ENCODE peak calls at places on chromosomes 5 and 9, in four cellular contexts. Y is GM12878, D is K562, X is GM12891. L is an unnamed sample.

GRCh38 chr5:10632110-10632903 is 68.4 kb downstream of the ANKRD33B start:
- DNase-seq in X (peak; percentile 55), Y (peak; percentile 92), D (no peak), L (peak; percentile 96)

GRCh38 chr5:109803854-109804253 is 114.1 kb downstream of the MAN2A1 start:
- DNase-seq in X (no peak), D (no peak), Y (no peak), L (no peak)

GRCh38 chr9:114309096-114309495 is 13.8 kb upstream of the ORM1 start:
- DNase-seq in X (no peak), Y (no peak), D (no peak), L (no peak)

GRCh38 chr5:78806544-78806943 is 158.0 kb upstream of the LHFPL2 start:
- DNase-seq in X (no peak), Y (no peak), D (no peak), L (no peak)

GRCh38 chr5:123089971-123090640 is 1.1 kb downstream of the PRDM6 start:
- DNase-seq in D (no peak), Y (no peak), X (no peak), L (peak; percentile 7)

GRCh38 chr5:7317751-7318150 is 78.2 kb upstream of the ADCY2 start:
- DNase-seq in X (no peak), Y (no peak), D (no peak), L (no peak)

GRCh38 chr5:93582677-93583524 is at the start of gene NR2F1:
- DNase-seq in Y (no peak), D (peak; percentile 51), X (no peak), L (no peak)

GRCh38 chr5:109645591-109646236 is 44.0 kb upstream of the MAN2A1 start:
- DNase-seq in D (no peak), Y (no peak), X (no peak), L (no peak)

GRCh38 chr5:139655727-139656271 is 7.7 kb downstream of the CXXC5 start:
- DNase-seq in Y (no peak), D (no peak), X (no peak), L (no peak)

GRCh38 chr9:114827658-114828360 is 22.0 kb upstream of the TNFSF15 start:
- DNase-seq in Y (no peak), X (no peak), D (no peak), L (no peak)

GRCh38 chr5:98816574-98817222 is 43.2 kb downstream of the RGMB start:
- DNase-seq in Y (no peak), X (no peak), D (no peak), L (no peak)

GRCh38 chr5:61866930-61867329 is 439.1 kb upstream of the KIF2A start:
- DNase-seq in X (no peak), Y (peak; percentile 32), D (peak; percentile 16), L (peak; percentile 1)

GRCh38 chr5:116650544-116650943 is 75.9 kb upstream of the SEMA6A start:
- DNase-seq in X (no peak), Y (no peak), D (no peak), L (no peak)

GRCh38 chr5:149423287-149424268 is 44.5 kb upstream of the IL17B start:
- DNase-seq in X (no peak), D (no peak), Y (no peak), L (no peak)

GRCh38 chr9:128552744-128553221 is 396 bp downstream of the SPTAN1 start:
- DNase-seq in Y (no peak), D (peak; percentile 80), X (no peak), L (peak; percentile 52)

GRCh38 chr5:75351058-75351926 is 14.3 kb downstream of the HMGCR start:
- DNase-seq in Y (no peak), X (no peak), D (no peak), L (no peak)

GRCh38 chr5:15797116-15797515 is 297.1 kb downstream of the FBXL7 start:
- DNase-seq in D (no peak), X (no peak), Y (no peak), L (no peak)

GRCh38 chr9:87863882-87864465 is 18.7 kb upstream of the SPATA31E1 start:
- DNase-seq in D (no peak), X (no peak), Y (no peak), L (no peak)

GRCh38 chr5:89125372-89125771 is 242.4 kb upstream of the MEF2C start:
- DNase-seq in Y (no peak), D (no peak), X (no peak), L (no peak)

GRCh38 chr9:73807956-73808355 is 656.3 kb downstream of the ANXA1 start:
- DNase-seq in D (no peak), X (no peak), Y (no peak), L (no peak)

GRCh38 chr5:162189719-162190118 is 122.1 kb downstream of the GABRG2 start:
- DNase-seq in X (no peak), D (no peak), Y (no peak), L (no peak)

GRCh38 chr5:179605026-179605833 is 18.2 kb downstream of the HNRNPH1 start:
- DNase-seq in X (no peak), D (no peak), Y (no peak), L (no peak)

GRCh38 chr5:116035123-116035522 is 2.9 kb downstream of the ARL14EPL start:
- DNase-seq in X (no peak), D (no peak), Y (no peak), L (no peak)

GRCh38 chr5:155836404-155836803 is 490.6 kb upstream of the SGCD start:
- DNase-seq in Y (no peak), X (no peak), D (no peak), L (no peak)

GRCh38 chr9:8188720-8189407 is 389.3 kb upstream of the DMAC1 start:
- DNase-seq in D (no peak), Y (no peak), X (no peak), L (no peak)

GRCh38 chr9:125961037-125961436 is 213.9 kb downstream of the PBX3 start:
- DNase-seq in D (no peak), X (no peak), Y (no peak), L (peak; percentile 36)

GRCh38 chr5:180786398-180787005 is 16.1 kb downstream of the MGAT1 start:
- DNase-seq in Y (no peak), D (no peak), X (no peak), L (no peak)

GRCh38 chr5:173114536-173114935 is 29.8 kb upstream of the BNIP1 start:
- DNase-seq in D (no peak), Y (no peak), X (no peak), L (no peak)

GRCh38 chr9:136552117-136552685 is 6.4 kb upstream of the NOTCH1 start:
- DNase-seq in D (no peak), X (no peak), Y (no peak), L (peak; percentile 85)

GRCh38 chr5:113204525-113205161 is 228.0 kb downstream of the DCP2 start:
- DNase-seq in X (no peak), D (no peak), Y (no peak), L (no peak)

GRCh38 chr9:136438548-136438908 is 1.1 kb downstream of the INPP5E start:
- DNase-seq in D (no peak), X (no peak), Y (no peak), L (no peak)

GRCh38 chr5:28896949-28897348 is 1858.6 kb upstream of the CDH9 start:
- DNase-seq in X (no peak), D (no peak), Y (no peak), L (no peak)

GRCh38 chr9:120324996-120325642 is 254.8 kb downstream of the CDK5RAP2 start:
- DNase-seq in Y (no peak), D (peak; percentile 17), X (no peak), L (no peak)

GRCh38 chr5:159820692-159821091 is 95.6 kb upstream of the ADRA1B start:
- DNase-seq in D (no peak), Y (no peak), X (no peak), L (no peak)

GRCh38 chr9:70480405-70480980 is 66.0 kb upstream of the KLF9 start:
- DNase-seq in D (no peak), X (no peak), Y (no peak), L (no peak)

DNA sequence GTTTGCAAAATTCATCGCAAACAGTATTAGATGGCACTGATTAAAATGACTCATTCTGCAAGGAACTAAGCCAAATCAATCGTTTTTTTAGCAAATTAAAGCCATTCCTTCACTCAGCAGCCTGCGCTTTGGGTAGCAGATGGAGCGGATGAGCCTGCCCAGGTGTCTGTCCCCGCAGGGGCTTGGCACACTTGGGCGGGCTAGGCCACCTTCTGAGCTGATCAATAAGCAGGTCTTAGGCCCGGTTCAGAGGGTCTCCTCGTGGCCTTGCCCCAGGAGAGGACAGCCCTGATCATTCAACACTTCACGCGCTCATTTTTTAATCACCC is 78.0 kb upstream of the FCN1 start:
- DNase-seq in X (no peak), D (no peak), Y (no peak), L (no peak)
- TF ChIP-seq SPI1 in X (no peak), D (no peak), Y (no peak), L (no peak)

DNA sequence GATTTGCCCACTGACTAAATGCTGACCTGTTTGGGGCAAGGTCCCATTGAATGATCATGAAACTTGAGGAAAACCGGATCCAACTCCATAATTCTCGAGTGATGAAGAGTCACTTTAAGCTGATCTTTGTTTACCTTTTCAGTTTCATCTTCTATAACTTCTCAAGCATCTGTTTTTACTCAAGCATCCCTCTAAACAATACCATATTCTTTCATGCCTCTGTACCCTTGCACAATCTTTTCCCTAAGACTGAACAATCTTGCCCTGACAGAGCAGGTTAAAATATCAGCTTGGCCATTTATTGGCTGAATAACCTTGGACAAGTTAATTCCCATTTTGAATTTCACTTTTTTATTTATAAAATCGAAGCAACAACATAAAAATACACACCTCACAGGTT is 39.8 kb downstream of the TYRP1 start:
- DNase-seq in Y (no peak), D (no peak), X (no peak), L (no peak)
- TF ChIP-seq SPI1 in Y (no peak), D (no peak), X (no peak), L (no peak)

DNA sequence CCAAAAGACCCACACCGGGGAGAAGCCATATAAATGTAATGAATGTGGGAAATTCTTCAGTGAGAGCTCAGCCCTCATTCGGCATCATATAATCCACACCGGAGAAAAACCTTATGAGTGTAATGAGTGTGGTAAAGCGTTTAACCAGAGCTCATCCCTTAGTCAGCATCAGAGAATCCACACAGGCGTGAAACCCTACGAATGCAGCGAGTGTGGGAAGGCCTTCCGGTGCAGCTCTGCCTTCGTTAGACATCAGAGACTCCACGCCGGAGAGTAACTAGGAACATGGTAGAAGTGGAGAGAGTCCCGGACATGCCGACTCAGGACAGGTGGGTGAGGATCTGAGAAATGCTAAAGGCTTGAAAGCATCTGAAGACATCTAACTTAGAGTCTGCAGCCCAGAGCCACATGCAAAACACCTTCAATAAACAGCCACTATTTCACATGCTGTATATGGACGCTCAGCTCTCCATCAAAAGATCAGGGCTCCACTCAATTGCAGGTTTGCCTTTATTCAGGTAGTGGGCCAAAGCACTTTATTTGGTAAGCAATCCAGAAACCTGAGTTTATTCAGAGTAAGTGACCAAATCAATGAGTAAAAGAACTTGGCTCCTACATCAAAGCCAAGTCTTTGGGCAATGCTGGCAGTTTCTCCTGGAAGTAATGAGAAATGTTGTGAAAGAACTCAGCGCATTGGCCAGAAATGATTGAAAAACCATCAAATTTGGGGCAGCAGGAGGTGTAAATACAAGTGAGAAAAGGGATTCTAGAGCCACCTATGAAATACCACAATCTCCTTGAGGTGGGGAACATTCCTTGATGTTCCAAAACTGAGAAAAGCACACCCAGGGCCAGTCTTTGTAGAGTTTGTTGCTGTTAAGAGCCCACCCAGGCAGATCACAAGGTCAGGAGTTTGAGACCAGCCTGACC is 6.0 kb downstream of the RPL12 start:
- DNase-seq in X (no peak), Y (no peak), D (no peak), L (peak; percentile 19)
- TF ChIP-seq SPI1 in X (no peak), Y (no peak), D (no peak), L (no peak)

DNA sequence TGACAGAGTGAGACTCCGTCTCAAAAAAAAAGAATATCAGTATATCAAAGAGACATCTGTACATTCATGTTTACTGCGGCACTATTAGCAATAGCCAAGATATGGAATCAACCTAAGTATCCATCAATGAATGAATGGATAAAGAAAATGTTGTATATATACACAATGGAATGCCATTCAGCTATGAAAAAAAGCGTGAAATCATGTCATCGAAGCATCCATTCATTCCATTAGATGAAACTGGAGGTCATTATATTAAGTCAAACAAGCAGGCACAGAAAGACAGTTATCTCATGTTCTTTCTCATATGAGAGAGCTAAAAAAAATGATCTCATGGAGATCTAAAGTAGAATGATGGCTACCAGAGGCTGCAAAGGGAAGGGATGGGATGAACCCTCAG is 180.9 kb upstream of the TLX3 start:
- DNase-seq in D (no peak), X (no peak), Y (no peak), L (no peak)
- TF ChIP-seq SPI1 in D (no peak), X (no peak), Y (no peak), L (no peak)